ENCODE peak calls at places on chromosomes 1 and 21, in nine cellular contexts. One of them, this sample, is unnamed.
A peak's percentile ranks its signal among the peaks of the same experiment; 100 is the strongest.

GRCh38 chr1:234891427-234891826 is 237.2 kb downstream of the TOMM20 start:
- DNase-seq in HL-60: no peak
- DNase-seq in GM06990: no peak
- DNase-seq in neural progenitor cell: no peak
- DNase-seq in CD8-positive, alpha-beta T cell: no peak
- DNase-seq in fibroblast of villous mesenchyme: no peak
- DNase-seq in PC-3: peak; percentile 71
- DNase-seq in astrocyte: no peak
- DNase-seq in foreskin keratinocyte: no peak
- DNase-seq in this sample: no peak

GRCh38 chr1:207316622-207317510 is 4.6 kb upstream of the CD55 start:
- DNase-seq in CD8-positive, alpha-beta T cell: no peak
- DNase-seq in GM06990: no peak
- DNase-seq in fibroblast of villous mesenchyme: peak; percentile 88
- DNase-seq in astrocyte: no peak
- DNase-seq in neural progenitor cell: no peak
- DNase-seq in HL-60: peak; percentile 98
- DNase-seq in PC-3: peak; percentile 100
- DNase-seq in foreskin keratinocyte: peak; percentile 97
- DNase-seq in this sample: no peak

GRCh38 chr21:33024278-33025103 is 1.2 kb upstream of the OLIG2 start:
- DNase-seq in HL-60: no peak
- DNase-seq in fibroblast of villous mesenchyme: no peak
- DNase-seq in foreskin keratinocyte: no peak
- DNase-seq in CD8-positive, alpha-beta T cell: no peak
- DNase-seq in PC-3: no peak
- DNase-seq in astrocyte: no peak
- DNase-seq in GM06990: no peak
- DNase-seq in neural progenitor cell: peak; percentile 36
- DNase-seq in this sample: no peak

GRCh38 chr1:206935491-206936067 is 10.7 kb downstream of the PIGR start:
- DNase-seq in GM06990: peak; percentile 43
- DNase-seq in CD8-positive, alpha-beta T cell: peak; percentile 41
- DNase-seq in foreskin keratinocyte: no peak
- DNase-seq in HL-60: no peak
- DNase-seq in neural progenitor cell: peak; percentile 69
- DNase-seq in fibroblast of villous mesenchyme: peak; percentile 56
- DNase-seq in PC-3: peak; percentile 62
- DNase-seq in astrocyte: no peak
- DNase-seq in this sample: peak; percentile 37

GRCh38 chr1:17010601-17011438 is 908 bp downstream of the ATP13A2 start:
- DNase-seq in neural progenitor cell: peak; percentile 23
- DNase-seq in astrocyte: no peak
- DNase-seq in PC-3: peak; percentile 61
- DNase-seq in fibroblast of villous mesenchyme: peak; percentile 53
- DNase-seq in CD8-positive, alpha-beta T cell: no peak
- DNase-seq in GM06990: no peak
- DNase-seq in foreskin keratinocyte: peak; percentile 16
- DNase-seq in HL-60: no peak
- DNase-seq in this sample: no peak

GRCh38 chr1:198656500-198656932 is 17.7 kb downstream of the PTPRC start:
- DNase-seq in CD8-positive, alpha-beta T cell: peak; percentile 82
- DNase-seq in astrocyte: no peak
- DNase-seq in HL-60: no peak
- DNase-seq in neural progenitor cell: no peak
- DNase-seq in fibroblast of villous mesenchyme: peak; percentile 89
- DNase-seq in PC-3: peak; percentile 90
- DNase-seq in foreskin keratinocyte: no peak
- DNase-seq in GM06990: no peak
- DNase-seq in this sample: no peak

GRCh38 chr1:96473791-96474452 is 247.7 kb upstream of the PTBP2 start:
- DNase-seq in foreskin keratinocyte: peak; percentile 96
- DNase-seq in fibroblast of villous mesenchyme: peak; percentile 16
- DNase-seq in neural progenitor cell: peak; percentile 17
- DNase-seq in astrocyte: peak; percentile 70
- DNase-seq in HL-60: no peak
- DNase-seq in CD8-positive, alpha-beta T cell: no peak
- DNase-seq in PC-3: peak; percentile 63
- DNase-seq in GM06990: no peak
- DNase-seq in this sample: no peak

GRCh38 chr1:24926596-24927249 is 3.4 kb downstream of the RUNX3 start:
- DNase-seq in astrocyte: no peak
- DNase-seq in neural progenitor cell: peak; percentile 66
- DNase-seq in HL-60: no peak
- DNase-seq in CD8-positive, alpha-beta T cell: no peak
- DNase-seq in GM06990: no peak
- DNase-seq in PC-3: no peak
- DNase-seq in fibroblast of villous mesenchyme: peak; percentile 22
- DNase-seq in foreskin keratinocyte: no peak
- DNase-seq in this sample: no peak

GRCh38 chr1:40627987-40628902 is 37.2 kb downstream of the RIMS3 start:
- DNase-seq in GM06990: peak; percentile 73
- DNase-seq in fibroblast of villous mesenchyme: no peak
- DNase-seq in astrocyte: no peak
- DNase-seq in foreskin keratinocyte: peak; percentile 87
- DNase-seq in CD8-positive, alpha-beta T cell: no peak
- DNase-seq in HL-60: no peak
- DNase-seq in neural progenitor cell: no peak
- DNase-seq in PC-3: peak; percentile 7
- DNase-seq in this sample: no peak

GRCh38 chr1:40633563-40634376 is 31.7 kb downstream of the RIMS3 start:
- DNase-seq in foreskin keratinocyte: no peak
- DNase-seq in HL-60: no peak
- DNase-seq in neural progenitor cell: no peak
- DNase-seq in GM06990: no peak
- DNase-seq in fibroblast of villous mesenchyme: no peak
- DNase-seq in astrocyte: no peak
- DNase-seq in PC-3: no peak
- DNase-seq in CD8-positive, alpha-beta T cell: no peak
- DNase-seq in this sample: no peak

GRCh38 chr1:40628903-40629292 is 36.6 kb downstream of the RIMS3 start:
- DNase-seq in neural progenitor cell: no peak
- DNase-seq in fibroblast of villous mesenchyme: no peak
- DNase-seq in CD8-positive, alpha-beta T cell: no peak
- DNase-seq in HL-60: no peak
- DNase-seq in PC-3: peak; percentile 63
- DNase-seq in astrocyte: no peak
- DNase-seq in GM06990: no peak
- DNase-seq in foreskin keratinocyte: peak; percentile 90
- DNase-seq in this sample: no peak

GRCh38 chr1:40626383-40626770 is 39.1 kb downstream of the RIMS3 start:
- DNase-seq in foreskin keratinocyte: no peak
- DNase-seq in GM06990: no peak
- DNase-seq in PC-3: no peak
- DNase-seq in CD8-positive, alpha-beta T cell: no peak
- DNase-seq in astrocyte: no peak
- DNase-seq in fibroblast of villous mesenchyme: no peak
- DNase-seq in HL-60: no peak
- DNase-seq in neural progenitor cell: no peak
- DNase-seq in this sample: no peak

DNA sequence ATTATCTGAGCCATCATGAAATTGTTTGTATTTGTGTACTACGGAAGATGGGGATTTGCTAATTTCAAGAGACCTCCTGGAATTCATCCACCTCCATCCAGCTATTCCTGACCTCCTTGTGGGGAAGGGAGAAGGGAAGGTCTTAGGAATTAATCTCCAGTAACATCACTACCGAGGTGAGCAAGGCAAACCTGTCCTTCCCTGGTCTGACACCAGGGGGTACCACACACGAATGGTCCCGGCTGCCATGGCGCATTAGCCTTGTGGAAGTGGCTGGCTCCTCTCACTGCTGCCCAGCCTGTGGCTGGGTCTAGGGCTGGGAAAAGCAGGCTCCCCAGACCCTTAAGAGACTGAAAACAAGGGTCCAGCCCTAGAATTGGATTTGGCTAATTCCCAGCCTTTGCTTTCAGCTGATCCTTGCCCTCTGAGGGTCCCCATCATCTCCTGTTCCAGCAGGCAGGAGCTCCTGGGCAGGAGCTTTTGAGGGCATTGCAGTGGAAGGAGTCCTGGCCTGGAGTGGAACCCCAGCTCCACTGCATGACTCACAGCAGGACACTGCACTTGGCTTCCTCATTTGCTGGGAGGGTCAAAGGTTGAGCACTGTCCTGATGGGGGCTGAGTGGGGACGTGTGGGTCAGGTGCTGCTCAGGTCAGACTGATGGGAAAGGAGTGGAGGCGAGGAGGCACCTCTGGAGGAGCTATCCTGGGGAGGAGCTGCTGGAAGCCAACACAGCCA is 34.8 kb downstream of the RIMS3 start:
- DNase-seq in GM06990: no peak
- DNase-seq in fibroblast of villous mesenchyme: peak; percentile 26
- DNase-seq in HL-60: no peak
- DNase-seq in PC-3: peak; percentile 25
- DNase-seq in foreskin keratinocyte: no peak
- DNase-seq in CD8-positive, alpha-beta T cell: no peak
- DNase-seq in neural progenitor cell: peak; percentile 83
- DNase-seq in astrocyte: no peak
- DNase-seq in this sample: peak; percentile 54
- TF ChIP-seq CTCF in GM06990: peak; percentile 65
- TF ChIP-seq CTCF in fibroblast of villous mesenchyme: peak; percentile 58
- TF ChIP-seq CTCF in HL-60: no peak
- TF ChIP-seq CTCF in PC-3: peak; percentile 43
- TF ChIP-seq CTCF in foreskin keratinocyte: peak; percentile 62
- TF ChIP-seq CTCF in CD8-positive, alpha-beta T cell: no peak
- TF ChIP-seq CTCF in neural progenitor cell: peak; percentile 64
- TF ChIP-seq CTCF in astrocyte: peak; percentile 28
- TF ChIP-seq CTCF in this sample: peak; percentile 64

DNA sequence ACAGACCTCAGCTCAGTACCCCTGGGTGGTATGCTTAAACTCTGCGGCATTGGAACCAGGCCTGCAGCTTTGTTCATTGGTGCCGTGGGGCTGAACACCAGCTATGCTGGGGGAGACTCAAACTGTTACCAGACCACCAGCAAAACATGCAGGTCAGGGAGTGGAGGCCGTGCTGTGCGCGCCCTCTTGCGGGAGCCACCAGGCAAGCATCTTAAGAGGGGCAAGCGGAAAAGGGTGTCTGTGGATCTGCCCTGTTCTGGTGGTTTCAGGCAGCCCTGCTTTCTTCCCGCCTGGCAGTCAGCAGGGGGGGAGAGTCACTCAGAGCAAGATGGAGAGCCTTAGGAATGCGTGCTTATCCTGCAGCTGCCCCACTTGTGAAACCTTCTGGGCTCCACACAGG is 276.9 kb upstream of the ZRANB2 start:
- DNase-seq in neural progenitor cell: peak; percentile 39
- DNase-seq in astrocyte: no peak
- DNase-seq in fibroblast of villous mesenchyme: no peak
- DNase-seq in foreskin keratinocyte: no peak
- DNase-seq in GM06990: no peak
- DNase-seq in CD8-positive, alpha-beta T cell: no peak
- DNase-seq in HL-60: no peak
- DNase-seq in PC-3: no peak
- DNase-seq in this sample: no peak
- TF ChIP-seq CTCF in neural progenitor cell: peak; percentile 40
- TF ChIP-seq CTCF in astrocyte: no peak
- TF ChIP-seq CTCF in fibroblast of villous mesenchyme: peak; percentile 24
- TF ChIP-seq CTCF in foreskin keratinocyte: no peak
- TF ChIP-seq CTCF in GM06990: no peak
- TF ChIP-seq CTCF in CD8-positive, alpha-beta T cell: no peak
- TF ChIP-seq CTCF in HL-60: no peak
- TF ChIP-seq CTCF in PC-3: no peak
- TF ChIP-seq CTCF in this sample: peak; percentile 21

GRCh38 chr1:53592985-53593757 is 134.0 kb downstream of the DMRTB1 start:
- DNase-seq in neural progenitor cell: no peak
- DNase-seq in PC-3: no peak
- DNase-seq in astrocyte: no peak
- DNase-seq in HL-60: no peak
- DNase-seq in fibroblast of villous mesenchyme: no peak
- DNase-seq in CD8-positive, alpha-beta T cell: no peak
- DNase-seq in GM06990: no peak
- DNase-seq in foreskin keratinocyte: no peak
- DNase-seq in this sample: no peak

GRCh38 chr1:53594391-53595180 is 135.4 kb downstream of the DMRTB1 start:
- DNase-seq in neural progenitor cell: no peak
- DNase-seq in foreskin keratinocyte: no peak
- DNase-seq in fibroblast of villous mesenchyme: no peak
- DNase-seq in PC-3: no peak
- DNase-seq in HL-60: no peak
- DNase-seq in astrocyte: no peak
- DNase-seq in GM06990: no peak
- DNase-seq in CD8-positive, alpha-beta T cell: no peak
- DNase-seq in this sample: no peak

GRCh38 chr1:53591924-53592323 is 132.7 kb downstream of the DMRTB1 start:
- DNase-seq in CD8-positive, alpha-beta T cell: no peak
- DNase-seq in GM06990: no peak
- DNase-seq in HL-60: no peak
- DNase-seq in PC-3: no peak
- DNase-seq in fibroblast of villous mesenchyme: no peak
- DNase-seq in neural progenitor cell: no peak
- DNase-seq in foreskin keratinocyte: no peak
- DNase-seq in astrocyte: no peak
- DNase-seq in this sample: no peak

GRCh38 chr1:53592521-53592982 is 133.4 kb downstream of the DMRTB1 start:
- DNase-seq in GM06990: no peak
- DNase-seq in astrocyte: peak; percentile 69
- DNase-seq in foreskin keratinocyte: no peak
- DNase-seq in PC-3: peak; percentile 76
- DNase-seq in fibroblast of villous mesenchyme: peak; percentile 77
- DNase-seq in HL-60: no peak
- DNase-seq in neural progenitor cell: peak; percentile 29
- DNase-seq in CD8-positive, alpha-beta T cell: no peak
- DNase-seq in this sample: no peak

GRCh38 chr1:53593758-53594380 is 134.7 kb downstream of the DMRTB1 start:
- DNase-seq in astrocyte: no peak
- DNase-seq in foreskin keratinocyte: no peak
- DNase-seq in HL-60: no peak
- DNase-seq in neural progenitor cell: peak; percentile 87
- DNase-seq in PC-3: no peak
- DNase-seq in GM06990: no peak
- DNase-seq in CD8-positive, alpha-beta T cell: no peak
- DNase-seq in fibroblast of villous mesenchyme: no peak
- DNase-seq in this sample: peak; percentile 53
- TF ChIP-seq CTCF in astrocyte: no peak
- TF ChIP-seq CTCF in foreskin keratinocyte: peak; percentile 65
- TF ChIP-seq CTCF in HL-60: no peak
- TF ChIP-seq CTCF in neural progenitor cell: peak; percentile 65
- TF ChIP-seq CTCF in PC-3: no peak
- TF ChIP-seq CTCF in GM06990: peak; percentile 30
- TF ChIP-seq CTCF in CD8-positive, alpha-beta T cell: no peak
- TF ChIP-seq CTCF in fibroblast of villous mesenchyme: peak; percentile 35
- TF ChIP-seq CTCF in this sample: peak; percentile 63

DNA sequence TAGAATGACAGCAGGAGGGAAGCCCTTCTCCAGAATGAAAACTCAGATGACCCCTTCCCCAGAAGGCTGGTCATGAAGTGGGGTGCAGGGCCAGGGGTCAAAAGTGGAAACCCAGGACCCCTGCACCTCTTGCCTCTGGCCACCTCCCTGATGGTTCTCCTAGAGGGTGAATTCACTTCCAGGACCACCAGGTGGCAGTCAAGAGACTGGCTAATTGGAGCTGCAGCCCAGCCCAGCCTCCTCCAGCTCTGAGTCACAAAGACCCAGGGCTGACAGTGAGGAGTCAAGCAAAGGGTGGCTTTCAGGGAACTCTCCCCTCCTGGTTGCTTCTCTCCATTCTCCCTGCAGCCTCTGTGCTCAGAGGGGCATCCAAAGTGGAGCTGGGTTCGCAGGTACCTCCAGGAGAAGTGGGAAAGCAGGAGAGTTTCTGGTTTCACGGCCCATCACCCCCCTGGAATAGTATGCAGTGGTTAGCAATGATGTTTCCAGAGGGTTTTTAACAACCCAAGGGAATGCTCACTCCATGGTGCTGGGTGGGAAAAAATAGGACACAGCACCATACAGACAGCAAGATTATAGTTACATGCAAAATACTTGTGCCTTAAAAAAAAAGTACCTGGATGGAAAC is 6.1 kb upstream of the EPHB2 start:
- DNase-seq in PC-3: peak; percentile 90
- DNase-seq in fibroblast of villous mesenchyme: peak; percentile 86
- DNase-seq in foreskin keratinocyte: peak; percentile 54
- DNase-seq in GM06990: no peak
- DNase-seq in CD8-positive, alpha-beta T cell: peak; percentile 69
- DNase-seq in neural progenitor cell: peak; percentile 93
- DNase-seq in HL-60: peak; percentile 46
- DNase-seq in astrocyte: peak; percentile 54
- DNase-seq in this sample: peak; percentile 90
- TF ChIP-seq CTCF in PC-3: peak; percentile 85
- TF ChIP-seq CTCF in fibroblast of villous mesenchyme: peak; percentile 96
- TF ChIP-seq CTCF in foreskin keratinocyte: peak; percentile 90
- TF ChIP-seq CTCF in GM06990: peak; percentile 89
- TF ChIP-seq CTCF in CD8-positive, alpha-beta T cell: peak; percentile 72
- TF ChIP-seq CTCF in neural progenitor cell: peak; percentile 89
- TF ChIP-seq CTCF in HL-60: peak; percentile 53
- TF ChIP-seq CTCF in astrocyte: peak; percentile 71
- TF ChIP-seq CTCF in this sample: peak; percentile 91

This sample was measured in neural crest cell.